ENCODE peak calls at places on chromosomes 13 and 19, in five cellular contexts. W is CD8-positive, alpha-beta memory T cell; F is activated gamma-delta T cell treated with Interleukin-2 at 50 U/mL for 16 hours; O is HT1080; X is uterus. H is an unnamed sample.
A peak's percentile ranks its signal among the peaks of the same experiment; 100 is the strongest.

GRCh38 chr19:32458500-32459123 is 53.0 kb downstream of the DPY19L3 start:
- DNase-seq in F (no peak), W (no peak), X (no peak), O (no peak), H (no peak)

GRCh38 chr13:23789576-23790346 is 99.4 kb downstream of the MIPEP start:
- DNase-seq in X (no peak), F (no peak), W (no peak), O (no peak), H (no peak)

GRCh38 chr19:27722625-27723024 is 1490.3 kb downstream of the UQCRFS1 start:
- DNase-seq in W (no peak), O (no peak), X (no peak), F (no peak), H (no peak)

GRCh38 chr13:50125306-50125555 is 110.0 kb downstream of the KCNRG start:
- DNase-seq in O (no peak), F (no peak), W (no peak), X (no peak), H (no peak)

GRCh38 chr13:51811046-51811445 is 7.1 kb upstream of the DHRS12 start:
- DNase-seq in F (no peak), X (no peak), O (no peak), W (no peak), H (no peak)

GRCh38 chr13:29849731-29850212 is 645 bp downstream of the UBL3 start:
- DNase-seq in X (peak; percentile 63), W (peak; percentile 38), F (peak; percentile 26), O (peak; percentile 65), H (no peak)

GRCh38 chr13:85148009-85148408 is 651.2 kb downstream of the SLITRK6 start:
- DNase-seq in W (no peak), F (no peak), X (no peak), O (peak; percentile 16), H (no peak)

GRCh38 chr13:97142452-97142851 is 79.7 kb upstream of the MBNL2 start:
- DNase-seq in O (peak; percentile 83), W (no peak), F (no peak), X (no peak), H (no peak)

GRCh38 chr13:49972709-49973108 is 24.1 kb upstream of the TRIM13 start:
- DNase-seq in X (no peak), W (no peak), F (no peak), O (no peak), H (no peak)

GRCh38 chr13:49693191-49693733 is 2.0 kb upstream of the EBPL start:
- DNase-seq in W (no peak), O (peak; percentile 27), F (no peak), X (no peak), H (no peak)

GRCh38 chr19:30450101-30450500 is 77.9 kb downstream of the ZNF536 start:
- DNase-seq in F (no peak), X (peak; percentile 40), W (no peak), O (no peak), H (no peak)

GRCh38 chr13:31485183-31485582 is 254.1 kb upstream of the RXFP2 start:
- DNase-seq in X (no peak), F (no peak), W (no peak), O (peak; percentile 65), H (no peak)

GRCh38 chr19:8221161-8221560 is 12.0 kb downstream of the CERS4 start:
- DNase-seq in O (no peak), X (no peak), F (no peak), W (no peak), H (no peak)

GRCh38 chr19:49983645-49984229 is 22.8 kb upstream of the SIGLEC11 start:
- DNase-seq in F (peak; percentile 81), X (peak; percentile 48), W (peak; percentile 68), O (peak; percentile 46), H (peak; percentile 57)

GRCh38 chr19:3683405-3683865 is 16.8 kb downstream of the PIP5K1C start:
- DNase-seq in F (no peak), X (peak; percentile 81), O (no peak), W (no peak), H (no peak)

GRCh38 chr13:96090240-96091101 is 564 bp downstream of the HS6ST3 start:
- DNase-seq in O (no peak), F (no peak), W (no peak), X (peak; percentile 17), H (no peak)

GRCh38 chr19:4606921-4607678 is 32.2 kb upstream of the TNFAIP8L1 start:
- DNase-seq in W (no peak), F (no peak), X (no peak), O (no peak), H (no peak)

GRCh38 chr13:30872685-30873443 is 33.2 kb upstream of the MEDAG start:
- DNase-seq in F (no peak), W (no peak), X (peak; percentile 83), O (peak; percentile 91), H (no peak)